ENCODE peak calls at places on chromosomes 3 and 15, in nine cellular contexts. N, K, X, Z, U, M, V, C and G are unnamed samples.

GRCh38 chr3:59607628-59608027 is 557.8 kb upstream of the CFAP20DC start:
- DNase-seq in N (no peak), K (no peak), X (no peak), Z (no peak), U (no peak), M (no peak), V (no peak), C (no peak), G (no peak)

GRCh38 chr15:78298983-78299301 is 467 bp downstream of the SKIC8 start:
- DNase-seq in N (no peak), K (no peak), X (no peak), Z (no peak), U (no peak), M (no peak), V (no peak), C (no peak), G (no peak)

GRCh38 chr3:133937756-133938601 is 42.3 kb upstream of the RAB6B start:
- DNase-seq in N (no peak), K (peak; percentile 12), X (peak; percentile 37), Z (peak; percentile 64), U (no peak), M (no peak), V (no peak), C (no peak), G (no peak)

GRCh38 chr3:136694321-136694720 is 57.9 kb downstream of the STAG1 start:
- DNase-seq in N (no peak), K (no peak), X (no peak), Z (no peak), U (no peak), M (no peak), V (no peak), C (no peak), G (no peak)

GRCh38 chr3:60064210-60065178 is 1014.7 kb upstream of the CFAP20DC start:
- DNase-seq in N (no peak), K (no peak), X (no peak), Z (no peak), U (no peak), M (no peak), V (no peak), C (no peak), G (no peak)

GRCh38 chr3:133695772-133696171 is 34.0 kb upstream of the TOPBP1 start:
- DNase-seq in N (no peak), K (no peak), X (no peak), Z (no peak), U (no peak), M (no peak), V (no peak), C (no peak), G (peak; percentile 58)

GRCh38 chr15:70214266-70214665 is 116.5 kb upstream of the TLE3 start:
- DNase-seq in N (no peak), K (no peak), X (no peak), Z (no peak), U (no peak), M (no peak), V (no peak), C (no peak), G (no peak)

GRCh38 chr15:55250951-55251350 is 38.7 kb downstream of the RAB27A start:
- DNase-seq in N (no peak), K (no peak), X (no peak), Z (no peak), U (no peak), M (no peak), V (no peak), C (no peak), G (no peak)

DNA sequence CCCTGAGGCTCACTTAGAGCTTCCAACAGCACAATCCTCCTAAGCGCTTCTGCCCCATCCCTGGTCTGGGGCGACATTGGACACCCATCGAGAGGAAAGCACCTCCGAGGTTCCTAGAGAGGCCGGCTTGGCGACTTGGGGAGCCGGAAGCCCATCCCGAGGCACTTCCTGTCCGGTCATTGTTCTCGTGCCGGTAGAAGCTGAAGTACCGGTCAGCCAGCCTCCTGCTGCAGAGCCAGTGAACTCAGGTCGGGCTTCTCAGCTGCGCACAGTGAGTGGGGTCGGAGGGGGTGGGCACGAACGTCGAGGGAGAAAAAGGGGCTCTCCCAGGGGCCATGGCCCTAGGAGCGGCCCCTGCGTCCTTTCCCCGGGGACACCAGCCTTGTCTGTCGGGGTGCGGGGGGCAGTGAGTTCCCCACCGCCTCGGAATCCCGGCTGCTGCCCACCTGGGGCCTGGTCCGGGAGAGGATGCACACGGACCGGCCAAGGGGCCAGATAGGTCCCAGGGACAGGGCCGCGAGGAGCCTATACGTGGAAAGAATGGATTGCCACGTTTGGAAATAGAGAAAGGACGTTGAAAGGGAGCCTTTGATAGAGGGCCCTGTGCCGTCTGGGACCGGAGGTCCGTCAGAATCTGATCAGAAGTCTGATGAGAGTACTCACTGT is at the start of gene ZNF35:
- DNase-seq in N (peak; percentile 63), K (peak; percentile 85), X (peak; percentile 76), Z (peak; percentile 90), U (peak; percentile 93), M (peak; percentile 68), V (peak; percentile 77), C (peak; percentile 77), G (peak; percentile 89)
- TF ChIP-seq POLR2A in N (no peak), K (no peak), X (no peak), Z (no peak), U (peak; percentile 89), M (no peak), V (no peak), C (peak; percentile 27), G (no peak)

GRCh38 chr3:43738305-43738704 is 47.6 kb downstream of the ABHD5 start:
- DNase-seq in N (no peak), K (no peak), X (no peak), Z (no peak), U (no peak), M (no peak), V (no peak), C (no peak), G (no peak)

GRCh38 chr3:43737001-43737440 is 46.3 kb downstream of the ABHD5 start:
- DNase-seq in N (no peak), K (no peak), X (no peak), Z (no peak), U (no peak), M (no peak), V (peak; percentile 57), C (no peak), G (no peak)

GRCh38 chr3:43747641-43748040 is 56.9 kb downstream of the ABHD5 start:
- DNase-seq in N (no peak), K (no peak), X (no peak), Z (no peak), U (no peak), M (no peak), V (no peak), C (no peak), G (no peak)

GRCh38 chr3:43748179-43748578 is 57.4 kb downstream of the ABHD5 start:
- DNase-seq in N (no peak), K (no peak), X (no peak), Z (no peak), U (no peak), M (no peak), V (no peak), C (no peak), G (no peak)

DNA sequence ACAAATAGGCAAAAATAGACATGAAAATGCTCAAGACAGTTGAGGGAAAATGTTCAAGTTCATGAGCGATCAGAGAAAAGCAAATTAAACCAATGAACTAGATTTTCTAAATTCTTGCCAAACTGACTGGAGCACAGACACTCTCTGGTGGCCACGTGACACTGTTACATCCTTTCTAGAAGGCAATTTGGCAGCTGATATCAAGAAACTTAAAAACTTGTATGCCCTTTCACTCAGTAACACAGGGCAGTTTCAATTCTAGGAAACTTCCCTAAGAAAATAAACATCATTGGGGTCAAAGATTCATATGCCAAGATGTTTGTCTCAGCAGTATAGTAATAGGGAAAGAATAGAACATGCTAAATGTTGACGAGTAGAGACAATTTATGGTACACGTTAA is 52.2 kb downstream of the ABHD5 start:
- DNase-seq in N (no peak), K (no peak), X (no peak), Z (no peak), U (no peak), M (no peak), V (no peak), C (no peak), G (no peak)
- TF ChIP-seq CTCF in N (no peak), K (no peak), X (no peak), Z (no peak), U (peak; percentile 16), M (peak; percentile 21), V (no peak), C (peak; percentile 11), G (no peak)

GRCh38 chr3:126638790-126639189 is 16.1 kb downstream of the TXNRD3 start:
- DNase-seq in N (no peak), K (no peak), X (no peak), Z (no peak), U (no peak), M (no peak), V (no peak), C (no peak), G (no peak)
- H3K36me3 ChIP-seq in N (no peaks in the 10 kb centered on the region), K (peaks cover 70% of the 10 kb centered on the region), X (no peaks in the 10 kb centered on the region), Z (peaks cover 54% of the 10 kb centered on the region), U (no peaks in the 10 kb centered on the region), M (no peaks in the 10 kb centered on the region), V (no peaks in the 10 kb centered on the region), C (no peaks in the 10 kb centered on the region), G (no peaks in the 10 kb centered on the region)

GRCh38 chr15:74841761-74842385 is 1.1 kb downstream of the ULK3 start:
- DNase-seq in N (no peak), K (no peak), X (peak; percentile 48), Z (no peak), U (no peak), M (no peak), V (peak; percentile 77), C (peak; percentile 44), G (no peak)

GRCh38 chr15:74840851-74841760 is 1.9 kb downstream of the ULK3 start:
- DNase-seq in N (no peak), K (no peak), X (no peak), Z (no peak), U (peak; percentile 72), M (no peak), V (no peak), C (no peak), G (no peak)

GRCh38 chr15:74843891-74844299 is 939 bp upstream of the ULK3 start:
- DNase-seq in N (peak; percentile 22), K (no peak), X (peak; percentile 49), Z (no peak), U (peak; percentile 78), M (no peak), V (no peak), C (no peak), G (no peak)

GRCh38 chr15:74843445-74843828 is 481 bp upstream of the ULK3 start:
- DNase-seq in N (no peak), K (peak; percentile 32), X (no peak), Z (no peak), U (no peak), M (no peak), V (no peak), C (no peak), G (no peak)

DNA sequence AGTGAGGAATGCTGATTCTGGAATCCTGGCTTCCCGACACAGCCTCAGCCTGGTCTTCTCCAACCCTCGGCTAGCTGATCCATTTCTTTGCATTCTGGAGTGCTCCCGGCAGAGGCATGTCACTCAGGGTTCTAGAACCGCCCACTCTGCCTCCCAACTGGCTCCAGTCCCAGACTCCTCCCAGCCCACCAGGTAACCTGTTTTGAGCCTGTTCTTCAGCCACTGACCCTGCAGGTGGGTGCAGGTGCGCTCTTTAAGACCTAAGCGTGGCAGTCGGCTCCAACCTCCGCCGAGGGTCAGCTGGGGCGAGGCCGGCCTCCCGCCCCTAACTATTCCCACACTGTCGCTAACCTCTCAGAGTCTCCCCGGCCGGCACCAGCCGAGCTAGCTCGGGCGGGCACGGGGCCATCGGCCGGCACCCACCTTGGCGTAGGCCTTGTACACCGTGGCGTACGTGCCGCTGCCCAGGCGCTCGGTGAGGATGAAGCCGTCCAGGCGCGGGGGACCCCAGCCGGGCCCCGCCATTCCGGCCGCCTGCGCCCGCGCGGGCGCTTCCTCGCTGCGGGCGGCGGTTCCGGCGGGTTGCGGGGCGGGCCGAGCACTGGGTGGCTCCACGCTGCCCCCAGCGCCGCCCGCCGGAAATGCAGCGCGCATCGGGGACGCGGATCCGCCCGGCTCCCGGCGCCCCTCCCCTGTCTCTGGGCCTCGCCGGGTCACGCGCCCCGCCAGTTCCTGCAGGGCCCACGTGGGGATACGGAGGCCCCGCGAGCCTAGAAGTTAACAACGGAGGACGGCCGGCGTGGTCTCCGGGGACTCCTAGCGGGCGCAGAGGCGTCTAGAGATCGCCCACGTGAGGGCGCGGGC is at the start of gene ULK3:
- DNase-seq in N (peak; percentile 87), K (peak; percentile 92), X (peak; percentile 95), Z (peak; percentile 99), U (peak; percentile 94), M (peak; percentile 89), V (peak; percentile 94), C (peak; percentile 93), G (peak; percentile 94)
- TF ChIP-seq POLR2A in N (peak; percentile 72), K (no peak), X (peak; percentile 10), Z (no peak), U (peak; percentile 81), M (no peak), V (peak; percentile 72), C (peak; percentile 74), G (no peak)